ENCODE peak calls at places on chromosomes 1 and 21, in eight cellular contexts. G, E, T, D, J, Y, M and L are unnamed samples.

GRCh38 chr1:206514821-206515387 is 7.6 kb downstream of the RASSF5 start:
- DNase-seq in G (no peak), E (no peak), T (no peak), D (no peak), J (peak; percentile 70), Y (no peak), M (no peak), L (no peak)

GRCh38 chr1:156912861-156913808 is 7.3 kb upstream of the LRRC71 start:
- DNase-seq in G (no peak), E (no peak), T (no peak), D (no peak), J (no peak), Y (no peak), M (no peak), L (no peak)

GRCh38 chr1:39213511-39214002 is 9.1 kb downstream of the MACF1 start:
- DNase-seq in G (no peak), E (no peak), T (no peak), D (no peak), J (no peak), Y (no peak), M (peak; percentile 76), L (no peak)

GRCh38 chr1:19086176-19086875 is 123.7 kb downstream of the UBR4 start:
- DNase-seq in G (no peak), E (no peak), T (no peak), D (no peak), J (no peak), Y (no peak), M (no peak), L (no peak)

GRCh38 chr1:226497276-226497833 is 51.2 kb upstream of the STUM start:
- DNase-seq in G (no peak), E (no peak), T (peak; percentile 41), D (no peak), J (no peak), Y (no peak), M (no peak), L (no peak)

GRCh38 chr1:221845650-221846371 is 103.9 kb upstream of the DUSP10 start:
- DNase-seq in G (no peak), E (no peak), T (no peak), D (no peak), J (peak; percentile 97), Y (no peak), M (no peak), L (no peak)

GRCh38 chr1:223343692-223344091 is 20.3 kb downstream of the SUSD4 start:
- DNase-seq in G (no peak), E (no peak), T (no peak), D (no peak), J (no peak), Y (no peak), M (no peak), L (no peak)

GRCh38 chr1:201999625-202000238 is 10.7 kb upstream of the ELF3 start:
- DNase-seq in G (no peak), E (no peak), T (no peak), D (no peak), J (peak; percentile 81), Y (no peak), M (peak; percentile 48), L (no peak)

GRCh38 chr1:9231648-9232332 is 2.8 kb upstream of the H6PD start:
- DNase-seq in G (no peak), E (no peak), T (no peak), D (no peak), J (peak; percentile 80), Y (no peak), M (peak; percentile 45), L (no peak)

GRCh38 chr1:95169544-95169943 is 52.4 kb downstream of the TLCD4 start:
- DNase-seq in G (no peak), E (no peak), T (no peak), D (no peak), J (peak; percentile 71), Y (no peak), M (no peak), L (no peak)

GRCh38 chr1:165067829-165068228 is 288.7 kb downstream of the LMX1A start:
- DNase-seq in G (no peak), E (no peak), T (no peak), D (no peak), J (no peak), Y (no peak), M (no peak), L (no peak)

GRCh38 chr1:167344112-167344511 is 123.4 kb downstream of the POU2F1 start:
- DNase-seq in G (no peak), E (no peak), T (no peak), D (no peak), J (no peak), Y (no peak), M (peak; percentile 37), L (no peak)

GRCh38 chr21:44964381-44964780 is 24.6 kb downstream of the SLX9 start:
- DNase-seq in G (no peak), E (no peak), T (no peak), D (no peak), J (no peak), Y (no peak), M (no peak), L (no peak)

GRCh38 chr21:33898546-33898945 is 17.1 kb downstream of the ATP5PO start:
- DNase-seq in G (no peak), E (no peak), T (no peak), D (no peak), J (no peak), Y (no peak), M (no peak), L (no peak)

GRCh38 chr21:40717008-40717407 is 129.9 kb downstream of the DSCAM start:
- DNase-seq in G (no peak), E (no peak), T (no peak), D (no peak), J (peak; percentile 23), Y (no peak), M (no peak), L (no peak)

GRCh38 chr1:205832326-205832751 is 17.6 kb downstream of the PM20D1 start:
- DNase-seq in G (no peak), E (no peak), T (no peak), D (no peak), J (no peak), Y (no peak), M (no peak), L (no peak)

GRCh38 chr1:109274533-109275476 is 8.1 kb downstream of the PSRC1 start:
- DNase-seq in G (no peak), E (no peak), T (peak; percentile 69), D (no peak), J (peak; percentile 94), Y (no peak), M (peak; percentile 44), L (no peak)

GRCh38 chr21:45074048-45074817 is at the start of gene ADARB1:
- DNase-seq in G (peak; percentile 39), E (peak; percentile 75), T (peak; percentile 81), D (peak; percentile 48), J (peak; percentile 43), Y (peak; percentile 43), M (peak; percentile 61), L (peak; percentile 53)